ENCODE peak calls at places on chromosomes 16 and 17, in six cellular contexts. Y is mammary epithelial cell, H is HCT116, R is neural progenitor cell, C is adipocyte, D is trophoblast cell. V is an unnamed sample. For H3K4me1, the result is how much of the 10 kb centered on the place peaks cover.

GRCh38 chr17:82587234-82588086 is 60.8 kb downstream of the WDR45B start:
- DNase-seq in Y (no peak), H (no peak), R (no peak), C (no peak), D (no peak), V (no peak)

GRCh38 chr17:71446635-71447034 is 674.2 kb upstream of the SOX9 start:
- DNase-seq in Y (no peak), H (no peak), R (no peak), C (no peak), D (no peak), V (no peak)

GRCh38 chr17:38872671-38873385 is 3.0 kb downstream of the LASP1 start:
- DNase-seq in Y (no peak), H (no peak), R (no peak), C (no peak), D (no peak), V (peak)

GRCh38 chr16:2811703-2812471 is 5.2 kb upstream of the PRSS21 start:
- DNase-seq in Y (no peak), H (no peak), R (no peak), C (no peak), D (no peak), V (peak)

GRCh38 chr16:22670551-22670970 is 143.4 kb upstream of the HS3ST2 start:
- DNase-seq in Y (no peak), H (peak), R (peak), C (no peak), D (no peak), V (peak)

GRCh38 chr16:3143189-3143588 is 8.4 kb downstream of the ZNF213 start:
- DNase-seq in Y (no peak), H (no peak), R (no peak), C (no peak), D (no peak), V (no peak)

GRCh38 chr17:74543406-74543805 is 2.5 kb downstream of the CD300C start:
- DNase-seq in Y (no peak), H (no peak), R (no peak), C (no peak), D (no peak), V (peak)

GRCh38 chr17:62847426-62847825 is 39.3 kb upstream of the MARCHF10 start:
- DNase-seq in Y (no peak), H (no peak), R (no peak), C (no peak), D (peak), V (peak)

GRCh38 chr17:41547378-41547841 is 19.3 kb upstream of the KRT19 start:
- DNase-seq in Y (no peak), H (peak), R (peak), C (no peak), D (peak), V (peak)

GRCh38 chr17:28975031-28975430 is 23.7 kb upstream of the PHF12 start:
- DNase-seq in Y (no peak), H (no peak), R (no peak), C (no peak), D (no peak), V (no peak)

GRCh38 chr16:17784073-17784472 is 313.3 kb upstream of the XYLT1 start:
- DNase-seq in Y (peak), H (no peak), R (peak), C (peak), D (peak), V (peak)

GRCh38 chr17:80959330-80960036 is 32.2 kb upstream of the CHMP6 start:
- DNase-seq in Y (no peak), H (no peak), R (no peak), C (peak), D (peak), V (no peak)

GRCh38 chr17:65515959-65516948 is 45.2 kb downstream of the AXIN2 start:
- DNase-seq in Y (no peak), H (peak), R (no peak), C (peak), D (peak), V (peak)

GRCh38 chr17:36918260-36918691 is 19.0 kb upstream of the LHX1 start:
- DNase-seq in Y (no peak), H (peak), R (peak), C (no peak), D (no peak), V (peak)

GRCh38 chr16:12323007-12323699 is 346.6 kb downstream of the SNX29 start:
- DNase-seq in Y (no peak), H (no peak), R (peak), C (no peak), D (no peak), V (no peak)

GRCh38 chr17:80758793-80759673 is 214.4 kb downstream of the RPTOR start:
- DNase-seq in Y (no peak), H (no peak), R (no peak), C (no peak), D (no peak), V (peak)

GRCh38 chr16:67517661-67518423 is 10.8 kb upstream of the RIPOR1 start:
- DNase-seq in Y (no peak), H (no peak), R (no peak), C (no peak), D (no peak), V (no peak)

GRCh38 chr17:50037321-50038107 is 18.4 kb upstream of the ITGA3 start:
- DNase-seq in Y (peak), H (no peak), R (no peak), C (peak), D (no peak), V (no peak)

GRCh38 chr17:9367186-9367585 is 208.4 kb downstream of the STX8 start:
- DNase-seq in Y (no peak), H (no peak), R (no peak), C (no peak), D (no peak), V (no peak)

GRCh38 chr17:74274060-74274702 is at the start of gene DNAI2:
- DNase-seq in Y (no peak), H (no peak), R (peak), C (no peak), D (no peak), V (peak)

GRCh38 chr16:81522141-81522701 is 77.6 kb downstream of the CMIP start:
- DNase-seq in Y (no peak), H (peak), R (no peak), C (no peak), D (no peak), V (peak)

GRCh38 chr16:89507834-89508590 is at the start of gene SPG7:
- DNase-seq in Y (peak), H (peak), R (peak), C (peak), D (peak), V (peak)

GRCh38 chr17:7932483-7932891 is 481 bp downstream of the CNTROB start:
- DNase-seq in Y (peak), H (no peak), R (peak), C (peak), D (peak), V (no peak)

GRCh38 chr17:67082110-67082509 is 37.8 kb downstream of the CACNG1 start:
- DNase-seq in Y (no peak), H (no peak), R (no peak), C (no peak), D (no peak), V (no peak)

GRCh38 chr16:75496546-75496945 is 1.3 kb upstream of the CHST6 start:
- DNase-seq in Y (no peak), H (no peak), R (no peak), C (no peak), D (no peak), V (no peak)

GRCh38 chr17:72502940-72503341 is 382.1 kb downstream of the SOX9 start:
- DNase-seq in Y (no peak), H (no peak), R (no peak), C (peak), D (no peak), V (no peak)

GRCh38 chr17:70261170-70261569 is 91.8 kb downstream of the KCNJ2 start:
- DNase-seq in Y (no peak), H (no peak), R (no peak), C (no peak), D (no peak), V (no peak)

GRCh38 chr17:1289695-1290094 is 10.2 kb downstream of the TRARG1 start:
- DNase-seq in Y (peak), H (no peak), R (no peak), C (no peak), D (no peak), V (no peak)

GRCh38 chr17:82748756-82749155 is 3.1 kb upstream of the TBCD start:
- DNase-seq in Y (no peak), H (no peak), R (no peak), C (no peak), D (no peak), V (no peak)

GRCh38 chr17:2137342-2138098 is 82.6 kb downstream of the HIC1 start:
- DNase-seq in Y (no peak), H (peak), R (peak), C (peak), D (peak), V (peak)

GRCh38 chr17:41329279-41329925 is 13.9 kb upstream of the KRTAP17-1 start:
- DNase-seq in Y (peak), H (peak), R (peak), C (peak), D (peak), V (peak)

DNA sequence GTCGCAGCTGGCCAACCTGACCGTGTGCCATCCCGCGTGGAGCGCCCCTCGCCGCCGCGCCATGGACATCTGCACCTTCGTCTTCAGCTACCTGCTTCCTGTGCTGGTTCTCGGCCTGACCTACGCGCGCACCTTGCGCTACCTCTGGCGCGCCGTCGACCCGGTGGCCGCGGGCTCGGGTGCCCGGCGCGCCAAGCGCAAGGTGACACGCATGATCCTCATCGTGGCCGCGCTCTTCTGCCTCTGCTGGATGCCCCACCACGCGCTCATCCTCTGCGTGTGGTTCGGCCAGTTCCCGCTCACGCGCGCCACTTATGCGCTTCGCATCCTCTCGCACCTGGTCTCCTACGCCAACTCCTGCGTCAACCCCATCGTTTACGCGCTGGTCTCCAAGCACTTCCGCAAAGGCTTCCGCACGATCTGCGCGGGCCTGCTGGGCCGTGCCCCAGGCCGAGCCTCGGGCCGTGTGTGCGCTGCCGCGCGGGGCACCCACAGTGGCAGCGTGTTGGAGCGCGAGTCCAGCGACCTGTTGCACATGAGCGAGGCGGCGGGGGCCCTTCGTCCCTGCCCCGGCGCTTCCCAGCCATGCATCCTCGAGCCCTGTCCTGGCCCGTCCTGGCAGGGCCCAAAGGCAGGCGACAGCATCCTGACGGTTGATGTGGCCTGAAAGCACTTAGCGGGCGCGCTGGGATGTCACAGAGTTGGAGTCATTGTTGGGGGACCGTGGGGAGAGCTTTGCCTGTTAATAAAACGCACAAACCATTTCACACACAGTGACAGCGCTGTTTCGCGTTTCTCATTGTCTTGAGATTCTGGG is 2.0 kb upstream of the ZACN start:
- DNase-seq in Y (peak), H (no peak), R (peak), C (no peak), D (peak), V (peak)
- H3K4me3 ChIP-seq in Y (no peak), H (no peak), R (peak), C (no peak), D (no peak), V (peak)

DNA sequence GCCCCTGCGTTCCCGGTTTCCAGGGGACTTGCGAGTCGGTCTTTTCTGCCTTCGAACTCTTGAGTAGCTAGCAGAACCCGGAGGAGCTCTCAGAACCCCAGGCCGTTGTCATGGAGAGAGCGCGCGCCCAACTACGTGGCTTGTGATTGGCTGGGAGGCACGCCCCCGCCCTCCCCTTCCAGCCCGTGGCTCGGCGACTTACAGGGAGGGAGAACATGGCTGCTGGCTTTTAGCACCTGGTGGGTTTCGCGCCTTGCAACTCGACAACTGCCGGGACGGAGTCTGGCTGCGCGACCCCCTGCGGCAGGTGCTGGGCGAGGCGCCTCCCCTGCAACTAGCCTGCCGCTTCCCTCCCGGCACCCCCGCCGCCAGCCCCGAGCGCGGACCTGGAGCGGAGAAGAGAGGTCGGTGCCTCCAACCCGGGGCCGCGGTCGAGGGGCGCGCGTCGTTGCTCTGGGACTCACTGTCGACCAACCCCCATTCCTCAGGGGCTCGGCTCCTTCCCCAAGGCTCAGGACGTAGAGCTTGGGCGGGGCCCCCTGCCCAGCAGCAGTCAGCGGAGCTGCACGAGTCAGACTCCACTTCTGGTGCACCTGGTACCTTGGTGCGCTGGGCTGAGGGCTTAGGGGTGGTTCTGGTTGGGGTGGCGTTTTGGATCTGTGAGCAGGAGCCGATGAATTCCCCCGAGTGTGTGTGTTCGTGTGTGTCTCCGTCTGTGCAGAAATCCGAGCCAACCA is 9.0 kb upstream of the ZFP90 start:
- DNase-seq in Y (peak), H (peak), R (peak), C (peak), D (peak), V (peak)
- H3K9ac ChIP-seq in Y (peak), H (peak), R (peak), C (peak), D (no peak), V (peak)

GRCh38 chr17:48484256-48484655 is 46.6 kb downstream of the HOXB1 start:
- DNase-seq in Y (no peak), H (no peak), R (no peak), C (no peak), D (no peak), V (no peak)

GRCh38 chr17:48484850-48485249 is 46.0 kb downstream of the HOXB1 start:
- DNase-seq in Y (peak), H (peak), R (no peak), C (no peak), D (no peak), V (no peak)

GRCh38 chr17:48486557-48486956 is 44.3 kb downstream of the HOXB1 start:
- DNase-seq in Y (peak), H (peak), R (peak), C (peak), D (peak), V (peak)

GRCh38 chr17:48483471-48484131 is 47.2 kb downstream of the HOXB1 start:
- DNase-seq in Y (peak), H (peak), R (no peak), C (peak), D (peak), V (peak)

GRCh38 chr17:48483004-48483403 is 47.8 kb downstream of the HOXB1 start:
- DNase-seq in Y (no peak), H (peak), R (no peak), C (no peak), D (no peak), V (no peak)
- H3K4me1 ChIP-seq in Y (half or more), H (half or more), R (under half), C (under half), D (under half), V (under half)

DNA sequence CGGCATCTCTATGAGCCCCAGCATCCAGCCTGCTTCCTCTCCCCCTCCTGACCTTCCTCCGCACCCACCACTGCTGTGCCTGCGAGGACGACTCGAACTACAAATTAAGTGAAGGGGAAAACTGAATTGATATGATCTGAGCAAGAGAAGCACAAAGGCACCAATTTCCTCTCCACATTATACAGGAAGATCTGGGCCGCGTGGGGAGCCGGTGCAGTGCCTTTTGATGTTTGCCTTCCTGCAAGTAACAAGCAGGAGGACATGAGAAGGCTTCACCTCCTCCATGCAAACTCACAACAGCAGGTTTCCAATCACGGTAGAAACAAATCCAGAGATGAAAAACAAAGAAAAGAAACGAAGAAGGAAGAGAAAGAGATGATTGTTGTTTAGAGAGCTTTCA is 57.8 kb upstream of the MMP2 start:
- DNase-seq in Y (no peak), H (no peak), R (no peak), C (no peak), D (no peak), V (no peak)
- H3K4me3 ChIP-seq in Y (no peak), H (no peak), R (no peak), C (no peak), D (no peak), V (no peak)

DNA sequence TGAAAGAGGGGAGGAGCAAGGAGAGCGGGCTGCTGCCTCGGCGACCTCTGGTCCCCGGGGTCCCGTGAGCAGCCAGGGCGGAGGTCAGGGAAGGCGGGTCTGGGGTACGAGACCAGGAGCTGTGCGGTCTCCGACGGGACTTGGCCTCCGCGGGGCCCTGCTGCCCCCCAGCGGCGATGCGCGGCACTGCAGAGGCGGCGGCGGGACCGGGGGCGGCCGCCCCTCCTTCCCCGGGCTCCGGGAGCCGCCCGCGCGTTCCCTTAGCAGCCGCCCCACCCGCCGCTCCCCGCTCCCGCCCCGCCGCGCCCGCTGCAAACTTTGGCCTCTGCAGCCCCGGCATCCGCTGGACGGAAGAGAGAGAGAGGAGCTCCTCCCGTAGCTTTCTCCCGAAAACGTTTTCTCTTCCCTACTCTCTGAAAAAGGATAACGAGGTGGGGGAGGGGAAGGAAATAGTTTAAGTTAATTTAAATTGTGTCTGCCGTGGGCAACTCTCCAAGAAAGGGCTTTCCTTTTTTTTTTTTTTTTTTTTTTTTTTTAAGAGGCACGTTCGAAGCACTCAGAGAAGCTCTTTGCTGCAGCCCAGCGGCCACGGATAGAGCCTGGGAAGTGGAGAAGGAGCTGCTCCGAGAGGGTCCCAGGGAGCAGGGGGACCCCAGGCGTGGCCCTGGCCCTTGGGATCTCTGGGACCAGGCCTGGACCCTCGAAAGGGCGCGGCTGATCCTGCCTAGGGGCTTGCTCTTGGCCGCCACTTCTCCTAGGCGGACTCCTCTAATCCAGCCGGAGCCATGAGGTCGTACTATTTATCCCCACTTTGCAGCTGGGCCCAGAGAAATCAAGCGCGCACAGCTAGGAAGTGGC is 43.2 kb downstream of the C16orf82 start:
- DNase-seq in Y (peak), H (no peak), R (peak), C (peak), D (peak), V (peak)
- H3K9ac ChIP-seq in Y (no peak), H (no peak), R (no peak), C (peak), D (no peak), V (no peak)

GRCh38 chr16:15705064-15705565 is 55.1 kb downstream of the NDE1 start:
- DNase-seq in Y (no peak), H (no peak), R (no peak), C (no peak), D (no peak), V (no peak)

GRCh38 chr16:15707332-15707731 is 57.3 kb downstream of the NDE1 start:
- DNase-seq in Y (no peak), H (no peak), R (no peak), C (no peak), D (no peak), V (no peak)

GRCh38 chr16:15704545-15704987 is 54.5 kb downstream of the NDE1 start:
- DNase-seq in Y (peak), H (peak), R (peak), C (peak), D (peak), V (peak)

GRCh38 chr16:15708997-15709396 is 59.0 kb downstream of the NDE1 start:
- DNase-seq in Y (no peak), H (no peak), R (no peak), C (no peak), D (no peak), V (no peak)

DNA sequence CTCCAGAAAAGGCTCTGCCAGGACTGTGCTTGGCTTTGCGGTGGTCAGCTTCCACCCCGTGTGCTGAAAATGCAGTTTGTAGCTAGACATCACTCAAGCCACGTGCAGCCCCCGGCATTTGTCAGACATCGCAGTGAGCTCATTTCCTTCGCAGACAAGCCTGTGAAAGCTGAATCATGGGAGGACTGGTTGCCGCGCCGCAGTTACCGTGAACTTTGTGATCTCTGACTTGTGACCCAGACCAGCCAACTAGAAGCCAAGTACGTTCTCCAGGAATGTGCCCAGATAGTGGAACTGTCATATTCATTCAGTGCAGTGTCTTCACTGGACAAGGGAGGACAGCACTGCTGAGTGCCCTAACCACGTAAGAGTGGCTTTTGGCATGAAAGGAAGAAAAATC is 58.1 kb downstream of the NDE1 start:
- DNase-seq in Y (no peak), H (no peak), R (no peak), C (no peak), D (peak), V (no peak)
- H3K4me1 ChIP-seq in Y (under half), H (under half), R (under half), C (under half), D (under half), V (under half)